ENCODE peak calls at places on chromosome 20, in seven cellular contexts. C, Z, B, W, N, U and V are unnamed samples.

GRCh38 chr20:36467076-36467999 is 74.0 kb upstream of the MYL9 start:
- DNase-seq in C (peak), Z (no peak), N (peak), B (peak), W (no peak), U (peak), V (no peak)

GRCh38 chr20:4018015-4018748 is 2.8 kb upstream of the RNF24 start:
- DNase-seq in C (no peak), U (peak), W (no peak), B (no peak), Z (no peak), N (no peak), V (no peak)

GRCh38 chr20:51303731-51304670 is 238.5 kb downstream of the NFATC2 start:
- DNase-seq in B (no peak), C (no peak), W (no peak), Z (no peak), U (no peak), N (no peak), V (no peak)

GRCh38 chr20:47929368-47930115 is 144.3 kb upstream of the SULF2 start:
- DNase-seq in W (no peak), N (peak), B (no peak), C (peak), U (no peak), Z (peak), V (peak)

GRCh38 chr20:57287007-57287810 is 20.8 kb upstream of the BMP7 start:
- DNase-seq in Z (no peak), N (no peak), C (no peak), W (no peak), U (no peak), B (no peak), V (no peak)

GRCh38 chr20:63208346-63208924 is 7.5 kb downstream of the YTHDF1 start:
- DNase-seq in Z (no peak), N (no peak), W (no peak), C (no peak), U (no peak), B (no peak), V (no peak)

GRCh38 chr20:38291961-38292360 is 12.0 kb upstream of the BPI start:
- DNase-seq in W (no peak), B (no peak), N (no peak), Z (no peak), U (no peak), C (no peak), V (no peak)

GRCh38 chr20:53774487-53775203 is 181.0 kb upstream of the ZNF217 start:
- DNase-seq in B (no peak), Z (no peak), U (no peak), W (peak), C (no peak), N (peak), V (peak)

GRCh38 chr20:4819901-4820300 is 98.2 kb downstream of the PRND start:
- DNase-seq in C (no peak), U (no peak), B (no peak), W (no peak), Z (no peak), N (no peak), V (no peak)

GRCh38 chr20:3896853-3897252 is 7.7 kb downstream of the PANK2 start:
- DNase-seq in C (no peak), B (no peak), N (no peak), Z (no peak), W (no peak), U (no peak), V (no peak)

GRCh38 chr20:47785321-47785899 is at the start of gene SULF2:
- DNase-seq in B (no peak), C (no peak), Z (peak), N (no peak), U (peak), W (no peak), V (no peak)

GRCh38 chr20:878511-879307 is 37.4 kb downstream of the ANGPT4 start:
- DNase-seq in Z (peak), N (peak), W (no peak), C (no peak), B (peak), U (no peak), V (no peak)

GRCh38 chr20:60113771-60114170 is 155.5 kb downstream of the CDH26 start:
- DNase-seq in B (no peak), U (no peak), W (no peak), Z (no peak), C (no peak), N (no peak), V (no peak)